ENCODE peak calls at places on chromosomes 4 and X, in nine cellular contexts. N, J, Y, G, W, B, X, O and E are unnamed samples.

GRCh38 chrX:150635952-150636351 is 57.2 kb upstream of the MTMR1 start:
- DNase-seq in W (no peak), X (no peak), Y (no peak), G (no peak), J (peak; percentile 83), O (no peak), B (no peak), N (peak; percentile 66), E (peak; percentile 0)

GRCh38 chrX:119605739-119606507 is at the start of gene NKRF:
- DNase-seq in B (peak; percentile 93), Y (peak; percentile 85), G (peak; percentile 90), O (peak; percentile 81), J (peak; percentile 94), W (peak; percentile 89), X (peak; percentile 97), N (peak; percentile 80), E (peak; percentile 60)

GRCh38 chr4:40940317-40940720 is 190.6 kb downstream of the NSUN7 start:
- DNase-seq in G (no peak), N (no peak), O (no peak), B (peak; percentile 74), X (no peak), W (no peak), Y (no peak), J (peak; percentile 83), E (no peak)

GRCh38 chrX:129108936-129109335 is 414.4 kb downstream of the SMARCA1 start:
- DNase-seq in Y (no peak), O (no peak), J (no peak), X (peak; percentile 82), W (no peak), N (no peak), G (peak; percentile 25), B (no peak), E (no peak)

GRCh38 chr4:183552274-183553146 is 47.7 kb downstream of the ING2 start:
- DNase-seq in B (no peak), G (no peak), N (no peak), X (no peak), W (no peak), O (no peak), J (no peak), Y (no peak), E (no peak)

GRCh38 chr4:6910340-6910959 is 824 bp downstream of the TBC1D14 start:
- DNase-seq in J (no peak), X (no peak), N (no peak), W (no peak), G (peak; percentile 14), B (no peak), O (no peak), Y (no peak), E (no peak)

GRCh38 chr4:73729534-73730165 is 10.7 kb upstream of the CXCL8 start:
- DNase-seq in Y (no peak), B (peak; percentile 82), G (peak; percentile 35), J (peak; percentile 97), W (no peak), N (peak; percentile 68), X (peak; percentile 31), O (peak; percentile 72), E (no peak)

GRCh38 chr4:176622251-176622968 is 170.3 kb downstream of the VEGFC start:
- DNase-seq in G (no peak), W (no peak), N (peak; percentile 49), J (peak; percentile 75), O (no peak), Y (no peak), B (no peak), X (no peak), E (no peak)

GRCh38 chr4:70734168-70734954 is 12.6 kb downstream of the RUFY3 start:
- DNase-seq in W (no peak), N (peak; percentile 21), J (peak; percentile 62), Y (no peak), X (no peak), O (no peak), G (no peak), B (no peak), E (no peak)

GRCh38 chr4:182699825-182700224 is 217.4 kb downstream of the DCTD start:
- DNase-seq in N (no peak), X (no peak), W (no peak), J (no peak), B (no peak), Y (no peak), O (no peak), G (no peak), E (no peak)

GRCh38 chr4:41418444-41418843 is 119.5 kb upstream of the LIMCH1 start:
- DNase-seq in Y (no peak), J (peak; percentile 32), G (no peak), X (no peak), O (peak; percentile 93), N (peak; percentile 9), B (peak; percentile 82), W (no peak), E (no peak)

GRCh38 chr4:34202154-34202553 is 2042.2 kb downstream of the ARAP2 start:
- DNase-seq in O (no peak), X (no peak), N (no peak), Y (no peak), W (no peak), G (no peak), B (no peak), J (no peak), E (no peak)

GRCh38 chr4:6446538-6447451 is 25.6 kb downstream of the PPP2R2C start:
- DNase-seq in G (no peak), Y (no peak), J (no peak), B (no peak), X (no peak), W (no peak), N (no peak), O (no peak), E (no peak)

GRCh38 chr4:7341486-7342222 is 93.1 kb downstream of the PSAPL1 start:
- DNase-seq in G (no peak), O (peak; percentile 81), X (no peak), J (no peak), Y (no peak), N (no peak), W (no peak), B (no peak), E (peak; percentile 28)

GRCh38 chr4:105147226-105148151 is 813 bp downstream of the TET2 start:
- DNase-seq in G (peak; percentile 10), W (peak; percentile 27), O (no peak), Y (no peak), B (no peak), X (no peak), N (no peak), J (peak; percentile 54), E (no peak)

GRCh38 chrX:32024072-32024471 is 952.2 kb upstream of the FTHL17 start:
- DNase-seq in J (no peak), Y (no peak), N (no peak), O (no peak), W (no peak), B (no peak), X (no peak), G (no peak), E (no peak)

GRCh38 chr4:39528056-39528465 is 822 bp upstream of the UGDH start:
- DNase-seq in W (no peak), J (peak; percentile 90), B (peak; percentile 90), Y (no peak), O (peak; percentile 31), X (no peak), G (peak; percentile 83), N (peak; percentile 87), E (no peak)

GRCh38 chr4:16588651-16589050 is 309.8 kb downstream of the LDB2 start:
- DNase-seq in O (no peak), B (no peak), X (no peak), W (no peak), J (no peak), G (no peak), Y (no peak), N (no peak), E (no peak)

GRCh38 chr4:13143704-13144103 is 340.4 kb downstream of the RAB28 start:
- DNase-seq in B (no peak), W (no peak), N (no peak), O (no peak), Y (no peak), X (no peak), J (no peak), G (no peak), E (no peak)

GRCh38 chrX:130111935-130112221 is 1.6 kb upstream of the ELF4 start:
- DNase-seq in J (no peak), O (no peak), Y (no peak), G (no peak), B (no peak), W (no peak), X (no peak), N (no peak), E (no peak)

GRCh38 chrX:34401411-34401810 is 255.7 kb downstream of the TMEM47 start:
- DNase-seq in B (no peak), G (no peak), N (no peak), X (no peak), W (no peak), Y (no peak), O (no peak), J (peak; percentile 68), E (no peak)

GRCh38 chr4:111501946-111502345 is 643.3 kb upstream of the FAM241A start:
- DNase-seq in W (no peak), G (no peak), X (no peak), Y (no peak), B (no peak), O (no peak), N (no peak), J (no peak), E (no peak)

GRCh38 chrX:139738581-139738980 is 30.6 kb upstream of the MCF2 start:
- DNase-seq in X (no peak), W (no peak), B (no peak), J (peak; percentile 40), G (no peak), O (no peak), N (peak; percentile 45), Y (no peak), E (no peak)

GRCh38 chrX:64894454-64895038 is 81.7 kb downstream of the ZC4H2 start:
- DNase-seq in O (no peak), J (peak; percentile 29), G (no peak), X (no peak), N (no peak), B (no peak), Y (peak; percentile 5), W (peak; percentile 10), E (no peak)

GRCh38 chrX:19625612-19626011 is 110.3 kb upstream of the MAP3K15 start:
- DNase-seq in W (peak; percentile 21), B (no peak), J (peak; percentile 46), X (no peak), Y (peak; percentile 18), O (no peak), N (no peak), G (no peak), E (no peak)

GRCh38 chrX:52574416-52575275 is 57.8 kb upstream of the XAGE1B start:
- DNase-seq in W (no peak), X (peak; percentile 2), G (peak; percentile 42), Y (peak; percentile 4), B (no peak), J (peak; percentile 74), O (peak; percentile 34), N (peak; percentile 42), E (peak; percentile 7)

GRCh38 chrX:40877869-40878268 is 142.5 kb upstream of the MED14 start:
- DNase-seq in O (no peak), W (no peak), G (no peak), N (peak; percentile 36), Y (no peak), J (peak; percentile 54), X (no peak), B (no peak), E (no peak)

GRCh38 chr4:143406523-143406922 is 69.8 kb downstream of the GAB1 start:
- DNase-seq in O (peak; percentile 51), X (no peak), G (no peak), Y (no peak), B (peak; percentile 91), W (no peak), J (peak; percentile 80), N (peak; percentile 8), E (no peak)

GRCh38 chr4:110088670-110089069 is 109.7 kb downstream of the ELOVL6 start:
- DNase-seq in O (no peak), Y (no peak), X (no peak), G (no peak), B (no peak), J (peak; percentile 45), N (no peak), W (no peak), E (no peak)

GRCh38 chr4:113325876-113326615 is 276.6 kb downstream of the ANK2 start:
- DNase-seq in J (peak; percentile 25), B (no peak), X (no peak), G (no peak), N (peak; percentile 3), W (no peak), Y (no peak), O (no peak), E (no peak)

GRCh38 chrX:63747331-63747730 is 37.7 kb downstream of the ARHGEF9 start:
- DNase-seq in J (peak; percentile 80), O (peak; percentile 19), G (no peak), B (no peak), W (no peak), N (peak; percentile 68), Y (no peak), X (no peak), E (no peak)